ENCODE peak calls at places on chromosomes 13 and 19, in eight cellular contexts. W, C, P, D, B, U, O and M are unnamed samples.
A peak's percentile ranks its signal among the peaks of the same experiment; 100 is the strongest.

GRCh38 chr19:33293255-33294057 is 8.9 kb downstream of the CEBPA start:
- DNase-seq in W (no peak), P (peak; percentile 86), B (peak; percentile 84), O (peak; percentile 94), C (no peak), U (no peak), D (no peak), M (no peak)

GRCh38 chr19:56170261-56170660 is 5.5 kb upstream of the GALP start:
- DNase-seq in P (no peak), U (no peak), W (no peak), B (no peak), C (no peak), O (peak; percentile 33), D (no peak), M (peak; percentile 89)

GRCh38 chr19:18541992-18542935 is 1.1 kb downstream of the FKBP8 start:
- DNase-seq in B (no peak), P (no peak), D (no peak), O (peak; percentile 58), U (no peak), W (no peak), C (no peak), M (no peak)

GRCh38 chr19:37886571-37886970 is 19.8 kb downstream of the WDR87 start:
- DNase-seq in P (no peak), U (no peak), B (no peak), D (no peak), C (no peak), W (no peak), O (no peak), M (no peak)

GRCh38 chr13:56907766-56908165 is 233.0 kb upstream of the PRR20A start:
- DNase-seq in B (no peak), W (no peak), O (no peak), D (no peak), C (no peak), U (no peak), P (no peak), M (no peak)

GRCh38 chr13:20856650-20857049 is 45.9 kb downstream of the XPO4 start:
- DNase-seq in U (no peak), O (no peak), W (no peak), C (no peak), D (no peak), B (no peak), P (no peak), M (no peak)

GRCh38 chr19:16210168-16210567 is 12.5 kb downstream of the AP1M1 start:
- DNase-seq in D (no peak), O (no peak), W (peak; percentile 2), C (no peak), B (no peak), P (no peak), U (no peak), M (no peak)

GRCh38 chr19:3982701-3983541 is 2.3 kb downstream of the EEF2 start:
- DNase-seq in U (no peak), B (peak; percentile 78), O (peak; percentile 89), P (no peak), D (no peak), C (peak; percentile 55), W (no peak), M (no peak)

GRCh38 chr13:31067416-31068118 is 94.1 kb downstream of the HSPH1 start:
- DNase-seq in P (no peak), C (no peak), U (no peak), D (no peak), B (peak; percentile 69), O (peak; percentile 87), W (no peak), M (peak; percentile 15)

GRCh38 chr19:23071087-23071511 is 45.7 kb upstream of the ZNF730 start:
- DNase-seq in U (no peak), O (peak; percentile 27), D (no peak), C (peak; percentile 57), P (no peak), W (peak; percentile 55), B (peak; percentile 50), M (no peak)

GRCh38 chr13:77397636-77398035 is 70.7 kb upstream of the MYCBP2 start:
- DNase-seq in C (no peak), P (no peak), W (no peak), D (no peak), B (peak; percentile 38), O (peak; percentile 47), U (no peak), M (no peak)

GRCh38 chr19:45882652-45883585 is 3.0 kb downstream of the IRF2BP1 start:
- DNase-seq in P (peak; percentile 43), U (peak; percentile 82), W (peak; percentile 88), B (peak; percentile 74), C (peak; percentile 88), D (peak; percentile 97), O (peak; percentile 95), M (peak; percentile 86)

GRCh38 chr13:33611016-33611805 is 206.7 kb upstream of the RFC3 start:
- DNase-seq in D (peak; percentile 65), P (no peak), U (no peak), B (no peak), O (no peak), C (peak; percentile 83), W (peak; percentile 85), M (no peak)

GRCh38 chr19:43699506-43700367 is 16.1 kb upstream of the IRGC start:
- DNase-seq in U (no peak), B (peak; percentile 46), D (peak; percentile 34), C (peak; percentile 63), P (no peak), O (peak; percentile 52), W (peak; percentile 63), M (no peak)

GRCh38 chr19:22945560-22945959 is 57.4 kb downstream of the ZNF728 start:
- DNase-seq in B (no peak), D (no peak), U (no peak), C (no peak), O (peak; percentile 14), P (no peak), W (no peak), M (peak; percentile 4)

GRCh38 chr13:110282316-110282841 is 24.6 kb downstream of the COL4A1 start:
- DNase-seq in D (no peak), U (no peak), O (no peak), C (no peak), W (no peak), B (no peak), P (no peak), M (no peak)

GRCh38 chr13:37617162-37617561 is 18.6 kb upstream of the POSTN start:
- DNase-seq in P (no peak), W (no peak), B (peak; percentile 97), O (peak; percentile 69), D (no peak), C (no peak), U (no peak), M (peak; percentile 96)

GRCh38 chr13:92989301-92989700 is 237.3 kb upstream of the GPC6 start:
- DNase-seq in O (no peak), C (no peak), B (no peak), W (no peak), D (no peak), P (no peak), U (no peak), M (no peak)

GRCh38 chr13:79775830-79776229 is 294.9 kb downstream of the NDFIP2 start:
- DNase-seq in P (peak; percentile 7), C (no peak), O (peak; percentile 78), W (no peak), D (peak; percentile 29), B (peak; percentile 81), U (no peak), M (peak; percentile 79)

GRCh38 chr19:46828484-46828883 is 22.2 kb downstream of the AP2S1 start:
- DNase-seq in O (peak; percentile 57), P (no peak), W (no peak), C (no peak), D (no peak), U (no peak), B (peak; percentile 46), M (no peak)

GRCh38 chr13:26855071-26855470 is 94.5 kb upstream of the GPR12 start:
- DNase-seq in D (no peak), P (no peak), W (no peak), O (no peak), B (no peak), U (no peak), C (no peak), M (no peak)

GRCh38 chr19:6663236-6664187 is 6.4 kb downstream of the TNFSF14 start:
- DNase-seq in P (no peak), B (no peak), C (no peak), D (no peak), W (no peak), O (peak; percentile 53), U (no peak), M (no peak)

GRCh38 chr13:50171585-50172282 is 156.5 kb downstream of the KCNRG start:
- DNase-seq in C (no peak), U (no peak), O (no peak), P (no peak), D (no peak), W (no peak), B (peak; percentile 18), M (no peak)

GRCh38 chr13:83780201-83780600 is 102.1 kb downstream of the SLITRK1 start:
- DNase-seq in P (no peak), C (no peak), W (no peak), U (no peak), B (peak; percentile 39), D (no peak), O (peak; percentile 66), M (peak; percentile 47)

GRCh38 chr19:54462072-54462712 is 1.4 kb downstream of the LENG9 start:
- DNase-seq in D (peak; percentile 50), P (no peak), B (peak; percentile 21), C (peak; percentile 53), U (no peak), W (peak; percentile 65), O (peak; percentile 51), M (no peak)

GRCh38 chr19:38557205-38557799 is 60.5 kb downstream of the MAP4K1 start:
- DNase-seq in D (peak; percentile 29), C (no peak), B (no peak), U (peak; percentile 15), W (no peak), P (peak; percentile 57), O (no peak), M (no peak)

GRCh38 chr19:18939922-18940775 is 868 bp downstream of the HOMER3 start:
- DNase-seq in W (peak; percentile 82), O (peak; percentile 84), B (peak; percentile 70), C (peak; percentile 76), D (peak; percentile 37), U (no peak), P (peak; percentile 10), M (peak; percentile 64)

GRCh38 chr19:48568345-48568886 is 16.4 kb downstream of the SULT2B1 start:
- DNase-seq in O (peak; percentile 98), U (no peak), P (no peak), B (peak; percentile 95), D (peak; percentile 87), W (no peak), C (peak; percentile 92), M (peak; percentile 93)

GRCh38 chr19:2476451-2477140 is 669 bp downstream of the GADD45B start:
- DNase-seq in C (peak; percentile 81), P (no peak), W (peak; percentile 81), O (peak; percentile 88), B (peak; percentile 83), U (peak; percentile 62), D (peak; percentile 45), M (peak; percentile 44)

GRCh38 chr19:32416749-32417469 is 11.3 kb downstream of the DPY19L3 start:
- DNase-seq in D (no peak), W (no peak), O (peak; percentile 49), B (peak; percentile 11), P (no peak), U (no peak), C (no peak), M (no peak)

GRCh38 chr19:50658438-50659317 is 9.4 kb downstream of the C19orf81 start:
- DNase-seq in B (peak; percentile 79), O (peak; percentile 86), P (peak; percentile 73), W (peak; percentile 75), D (peak; percentile 37), U (peak; percentile 49), C (peak; percentile 65), M (peak; percentile 91)

GRCh38 chr13:74226791-74227475 is 92.7 kb upstream of the KLF12 start:
- DNase-seq in B (peak; percentile 72), P (no peak), W (no peak), U (no peak), C (no peak), O (peak; percentile 62), D (no peak), M (no peak)

GRCh38 chr13:48748681-48749080 is 95.0 kb downstream of the CYSLTR2 start:
- DNase-seq in W (no peak), C (no peak), D (no peak), U (no peak), P (no peak), B (no peak), O (no peak), M (no peak)

GRCh38 chr19:13790354-13790753 is 4.9 kb upstream of the ZSWIM4 start:
- DNase-seq in D (no peak), U (no peak), O (no peak), P (peak; percentile 83), C (no peak), B (peak; percentile 49), W (no peak), M (no peak)